ENCODE peak calls at places on chromosomes 6 and 20, in nine cellular contexts. W is mucosa of descending colon; S is central memory CD4-positive, alpha-beta T cell; Y is heart right ventricle; E is GM20000; G is CD4-positive, alpha-beta T cell; C is choroid plexus epithelial cell; Z is iris pigment epithelial cell; U is activated CD4-positive, alpha-beta T cell treated with anti-CD3 and anti-CD28 coated beads, Interleukin-2, amount 10 ng/mL, durations not matched to agents 7 days and 5 days. N is an unnamed sample.

GRCh38 chr6:40845588-40845987 is 193.4 kb downstream of the UNC5CL start:
- DNase-seq in C (peak), Z (peak), S (no peak), Y (no peak), U (peak), E (peak), G (peak), W (no peak), N (peak)

GRCh38 chr6:21827425-21828192 is 234.1 kb downstream of the SOX4 start:
- DNase-seq in C (peak), S (no peak), U (no peak), Y (no peak), W (no peak), Z (peak), G (no peak), E (no peak), N (no peak)

GRCh38 chr6:118755941-118756646 is 104.7 kb upstream of the CEP85L start:
- DNase-seq in U (no peak), G (no peak), Y (no peak), S (no peak), C (no peak), E (no peak), W (no peak), Z (no peak), N (no peak)

GRCh38 chr6:154382707-154383106 is 26.1 kb upstream of the IPCEF1 start:
- DNase-seq in U (no peak), Y (no peak), W (no peak), Z (no peak), C (no peak), E (no peak), S (no peak), G (no peak), N (no peak)

GRCh38 chr20:58826271-58826670 is 24.4 kb downstream of the GNAS-AS1 start:
- DNase-seq in G (no peak), U (no peak), S (no peak), C (no peak), Y (no peak), E (no peak), W (no peak), Z (no peak), N (no peak)

GRCh38 chr6:163522033-163522432 is 107.5 kb downstream of the QKI start:
- DNase-seq in C (no peak), W (no peak), Z (no peak), U (no peak), Y (no peak), S (no peak), E (no peak), G (no peak), N (no peak)

GRCh38 chr6:6319947-6320811 is at the start of gene F13A1:
- DNase-seq in Y (peak), C (no peak), E (no peak), U (no peak), Z (no peak), S (no peak), W (peak), G (no peak), N (no peak)

GRCh38 chr6:15429146-15430110 is 183.6 kb downstream of the JARID2 start:
- DNase-seq in W (no peak), E (no peak), Z (peak), Y (no peak), G (no peak), C (peak), S (no peak), U (no peak), N (no peak)

GRCh38 chr20:62229667-62230066 is 8.7 kb upstream of the OSBPL2 start:
- DNase-seq in G (no peak), Z (no peak), C (no peak), E (no peak), W (no peak), Y (no peak), S (no peak), U (no peak), N (no peak)

GRCh38 chr20:62751551-62752150 is 43.0 kb downstream of the NTSR1 start:
- DNase-seq in G (no peak), Y (peak), W (no peak), Z (no peak), E (no peak), U (no peak), C (no peak), S (no peak), N (no peak)

GRCh38 chr6:47680056-47680455 is 18.3 kb upstream of the ADGRF4 start:
- DNase-seq in C (no peak), S (no peak), Y (no peak), G (no peak), E (no peak), W (no peak), Z (no peak), U (no peak), N (no peak)

GRCh38 chr20:8388146-8388545 is 256.1 kb downstream of the PLCB1 start:
- DNase-seq in Y (no peak), S (no peak), E (no peak), Z (peak), U (no peak), W (no peak), G (no peak), C (peak), N (peak)

GRCh38 chr6:36323062-36323461 is 13.6 kb downstream of the BNIP5 start:
- DNase-seq in W (no peak), G (no peak), S (no peak), U (no peak), Y (no peak), Z (no peak), E (no peak), C (peak), N (no peak)

GRCh38 chr6:22699046-22699639 is 129.8 kb downstream of the HDGFL1 start:
- DNase-seq in E (no peak), U (no peak), Z (no peak), G (no peak), W (no peak), C (peak), Y (no peak), S (no peak), N (peak)

GRCh38 chr6:113871975-113872374 is 14.8 kb downstream of the MARCKS start:
- DNase-seq in G (no peak), C (no peak), W (no peak), E (no peak), Z (no peak), S (no peak), Y (no peak), U (no peak), N (no peak)

GRCh38 chr6:7701212-7701834 is 24.6 kb upstream of the BMP6 start:
- DNase-seq in E (no peak), Z (no peak), U (no peak), C (no peak), W (no peak), G (no peak), Y (no peak), S (no peak), N (no peak)

GRCh38 chr6:91788501-91788900 is 1201.6 kb upstream of the MAP3K7 start:
- DNase-seq in U (no peak), Y (no peak), C (no peak), S (no peak), E (no peak), W (no peak), Z (no peak), G (no peak), N (no peak)

GRCh38 chr6:37514377-37514776 is 14.7 kb upstream of the CCDC167 start:
- DNase-seq in S (no peak), E (no peak), U (no peak), W (no peak), G (peak), Z (peak), C (peak), Y (no peak), N (no peak)

GRCh38 chr6:170088349-170088951 is 202.4 kb downstream of the DLL1 start:
- DNase-seq in W (no peak), G (no peak), Z (no peak), Y (no peak), S (no peak), C (no peak), E (peak), U (no peak), N (no peak)

N was measured in endothelial cell of umbilical vein.